ENCODE peak calls at places on chromosomes 1 and 21, in eight cellular contexts. One of them, this sample, is unnamed.

GRCh38 chr1:229117664-229118300 is 153.1 kb upstream of the RAB4A start:
- DNase-seq in stimulated activated CD8-positive, alpha-beta memory T cell treated with anti-CD3 and anti-CD28 coated beads, Interleukin-4, amount 100 ng/mL, for 24 hours: no peak
- DNase-seq in neural progenitor cell: no peak
- DNase-seq in lung: peak
- DNase-seq in head of caudate nucleus: peak
- DNase-seq in DMS79 treated with DMSO at 0.1 percent for 48 hours: peak
- DNase-seq in OCI-LY7: no peak
- DNase-seq in iPS-NIHi11: no peak
- DNase-seq in this sample: peak

GRCh38 chr1:207309775-207310273 is 11.7 kb upstream of the CD55 start:
- DNase-seq in DMS79 treated with DMSO at 0.1 percent for 48 hours: no peak
- DNase-seq in neural progenitor cell: no peak
- DNase-seq in stimulated activated CD8-positive, alpha-beta memory T cell treated with anti-CD3 and anti-CD28 coated beads, Interleukin-4, amount 100 ng/mL, for 24 hours: no peak
- DNase-seq in lung: peak
- DNase-seq in head of caudate nucleus: no peak
- DNase-seq in OCI-LY7: peak
- DNase-seq in iPS-NIHi11: peak
- DNase-seq in this sample: peak

GRCh38 chr1:24292887-24293286 is 26.3 kb upstream of the GRHL3 start:
- DNase-seq in iPS-NIHi11: no peak
- DNase-seq in head of caudate nucleus: no peak
- DNase-seq in neural progenitor cell: no peak
- DNase-seq in lung: no peak
- DNase-seq in DMS79 treated with DMSO at 0.1 percent for 48 hours: no peak
- DNase-seq in OCI-LY7: no peak
- DNase-seq in stimulated activated CD8-positive, alpha-beta memory T cell treated with anti-CD3 and anti-CD28 coated beads, Interleukin-4, amount 100 ng/mL, for 24 hours: no peak
- DNase-seq in this sample: no peak

GRCh38 chr1:207805841-207806421 is 54.1 kb downstream of the CD46 start:
- DNase-seq in head of caudate nucleus: peak
- DNase-seq in DMS79 treated with DMSO at 0.1 percent for 48 hours: no peak
- DNase-seq in lung: peak
- DNase-seq in stimulated activated CD8-positive, alpha-beta memory T cell treated with anti-CD3 and anti-CD28 coated beads, Interleukin-4, amount 100 ng/mL, for 24 hours: no peak
- DNase-seq in OCI-LY7: no peak
- DNase-seq in neural progenitor cell: no peak
- DNase-seq in iPS-NIHi11: no peak
- DNase-seq in this sample: no peak

GRCh38 chr1:228811655-228812315 is 76.5 kb downstream of the RHOU start:
- DNase-seq in DMS79 treated with DMSO at 0.1 percent for 48 hours: no peak
- DNase-seq in iPS-NIHi11: no peak
- DNase-seq in lung: no peak
- DNase-seq in OCI-LY7: no peak
- DNase-seq in stimulated activated CD8-positive, alpha-beta memory T cell treated with anti-CD3 and anti-CD28 coated beads, Interleukin-4, amount 100 ng/mL, for 24 hours: no peak
- DNase-seq in neural progenitor cell: no peak
- DNase-seq in head of caudate nucleus: no peak
- DNase-seq in this sample: no peak

GRCh38 chr1:2376261-2376741 is 15.1 kb downstream of the MORN1 start:
- DNase-seq in head of caudate nucleus: no peak
- DNase-seq in OCI-LY7: no peak
- DNase-seq in neural progenitor cell: no peak
- DNase-seq in stimulated activated CD8-positive, alpha-beta memory T cell treated with anti-CD3 and anti-CD28 coated beads, Interleukin-4, amount 100 ng/mL, for 24 hours: no peak
- DNase-seq in iPS-NIHi11: no peak
- DNase-seq in DMS79 treated with DMSO at 0.1 percent for 48 hours: no peak
- DNase-seq in lung: no peak
- DNase-seq in this sample: no peak

GRCh38 chr1:178628637-178629548 is 96.2 kb upstream of the RALGPS2 start:
- DNase-seq in OCI-LY7: no peak
- DNase-seq in neural progenitor cell: peak
- DNase-seq in stimulated activated CD8-positive, alpha-beta memory T cell treated with anti-CD3 and anti-CD28 coated beads, Interleukin-4, amount 100 ng/mL, for 24 hours: no peak
- DNase-seq in head of caudate nucleus: no peak
- DNase-seq in iPS-NIHi11: peak
- DNase-seq in DMS79 treated with DMSO at 0.1 percent for 48 hours: no peak
- DNase-seq in lung: no peak
- DNase-seq in this sample: no peak

GRCh38 chr1:101244842-101245574 is 8.2 kb downstream of the S1PR1 start:
- DNase-seq in lung: no peak
- DNase-seq in OCI-LY7: no peak
- DNase-seq in stimulated activated CD8-positive, alpha-beta memory T cell treated with anti-CD3 and anti-CD28 coated beads, Interleukin-4, amount 100 ng/mL, for 24 hours: no peak
- DNase-seq in DMS79 treated with DMSO at 0.1 percent for 48 hours: no peak
- DNase-seq in head of caudate nucleus: no peak
- DNase-seq in neural progenitor cell: no peak
- DNase-seq in iPS-NIHi11: no peak
- DNase-seq in this sample: no peak

GRCh38 chr1:96519851-96520281 is 201.7 kb upstream of the PTBP2 start:
- DNase-seq in head of caudate nucleus: no peak
- DNase-seq in DMS79 treated with DMSO at 0.1 percent for 48 hours: no peak
- DNase-seq in neural progenitor cell: peak
- DNase-seq in stimulated activated CD8-positive, alpha-beta memory T cell treated with anti-CD3 and anti-CD28 coated beads, Interleukin-4, amount 100 ng/mL, for 24 hours: no peak
- DNase-seq in OCI-LY7: no peak
- DNase-seq in lung: no peak
- DNase-seq in iPS-NIHi11: peak
- DNase-seq in this sample: no peak

GRCh38 chr1:194067772-194068171 is 881.4 kb upstream of the B3GALT2 start:
- DNase-seq in lung: no peak
- DNase-seq in OCI-LY7: no peak
- DNase-seq in head of caudate nucleus: no peak
- DNase-seq in stimulated activated CD8-positive, alpha-beta memory T cell treated with anti-CD3 and anti-CD28 coated beads, Interleukin-4, amount 100 ng/mL, for 24 hours: no peak
- DNase-seq in DMS79 treated with DMSO at 0.1 percent for 48 hours: no peak
- DNase-seq in neural progenitor cell: no peak
- DNase-seq in iPS-NIHi11: no peak
- DNase-seq in this sample: no peak

GRCh38 chr1:13751985-13752384 is 52.0 kb downstream of the PRDM2 start:
- DNase-seq in lung: no peak
- DNase-seq in iPS-NIHi11: no peak
- DNase-seq in head of caudate nucleus: no peak
- DNase-seq in stimulated activated CD8-positive, alpha-beta memory T cell treated with anti-CD3 and anti-CD28 coated beads, Interleukin-4, amount 100 ng/mL, for 24 hours: no peak
- DNase-seq in neural progenitor cell: no peak
- DNase-seq in OCI-LY7: no peak
- DNase-seq in DMS79 treated with DMSO at 0.1 percent for 48 hours: no peak
- DNase-seq in this sample: no peak

GRCh38 chr1:189678779-189679178 is 798.9 kb downstream of the BRINP3 start:
- DNase-seq in neural progenitor cell: no peak
- DNase-seq in stimulated activated CD8-positive, alpha-beta memory T cell treated with anti-CD3 and anti-CD28 coated beads, Interleukin-4, amount 100 ng/mL, for 24 hours: no peak
- DNase-seq in DMS79 treated with DMSO at 0.1 percent for 48 hours: no peak
- DNase-seq in iPS-NIHi11: no peak
- DNase-seq in head of caudate nucleus: no peak
- DNase-seq in lung: no peak
- DNase-seq in OCI-LY7: no peak
- DNase-seq in this sample: no peak

GRCh38 chr1:32864375-32865019 is 6.2 kb downstream of the FNDC5 start:
- DNase-seq in stimulated activated CD8-positive, alpha-beta memory T cell treated with anti-CD3 and anti-CD28 coated beads, Interleukin-4, amount 100 ng/mL, for 24 hours: no peak
- DNase-seq in OCI-LY7: no peak
- DNase-seq in iPS-NIHi11: no peak
- DNase-seq in DMS79 treated with DMSO at 0.1 percent for 48 hours: no peak
- DNase-seq in lung: no peak
- DNase-seq in head of caudate nucleus: no peak
- DNase-seq in neural progenitor cell: no peak
- DNase-seq in this sample: no peak

GRCh38 chr1:200298242-200298641 is 111.6 kb downstream of the ZNF281 start:
- DNase-seq in neural progenitor cell: no peak
- DNase-seq in head of caudate nucleus: no peak
- DNase-seq in iPS-NIHi11: no peak
- DNase-seq in stimulated activated CD8-positive, alpha-beta memory T cell treated with anti-CD3 and anti-CD28 coated beads, Interleukin-4, amount 100 ng/mL, for 24 hours: no peak
- DNase-seq in DMS79 treated with DMSO at 0.1 percent for 48 hours: no peak
- DNase-seq in lung: no peak
- DNase-seq in OCI-LY7: no peak
- DNase-seq in this sample: no peak

GRCh38 chr1:226875641-226876295 is 5.4 kb downstream of the PSEN2 start:
- DNase-seq in DMS79 treated with DMSO at 0.1 percent for 48 hours: no peak
- DNase-seq in neural progenitor cell: peak
- DNase-seq in lung: peak
- DNase-seq in stimulated activated CD8-positive, alpha-beta memory T cell treated with anti-CD3 and anti-CD28 coated beads, Interleukin-4, amount 100 ng/mL, for 24 hours: no peak
- DNase-seq in iPS-NIHi11: peak
- DNase-seq in head of caudate nucleus: no peak
- DNase-seq in OCI-LY7: no peak
- DNase-seq in this sample: peak

GRCh38 chr1:42379794-42380616 is 587 bp upstream of the RIMKLA start:
- DNase-seq in stimulated activated CD8-positive, alpha-beta memory T cell treated with anti-CD3 and anti-CD28 coated beads, Interleukin-4, amount 100 ng/mL, for 24 hours: no peak
- DNase-seq in head of caudate nucleus: no peak
- DNase-seq in DMS79 treated with DMSO at 0.1 percent for 48 hours: peak
- DNase-seq in lung: no peak
- DNase-seq in OCI-LY7: no peak
- DNase-seq in iPS-NIHi11: peak
- DNase-seq in neural progenitor cell: peak
- DNase-seq in this sample: no peak

GRCh38 chr1:3121401-3122215 is 52.6 kb downstream of the PRDM16 start:
- DNase-seq in stimulated activated CD8-positive, alpha-beta memory T cell treated with anti-CD3 and anti-CD28 coated beads, Interleukin-4, amount 100 ng/mL, for 24 hours: no peak
- DNase-seq in OCI-LY7: no peak
- DNase-seq in lung: no peak
- DNase-seq in neural progenitor cell: peak
- DNase-seq in iPS-NIHi11: no peak
- DNase-seq in DMS79 treated with DMSO at 0.1 percent for 48 hours: no peak
- DNase-seq in head of caudate nucleus: no peak
- DNase-seq in this sample: no peak

GRCh38 chr1:92307980-92308379 is 9.1 kb downstream of the RPAP2 start:
- DNase-seq in stimulated activated CD8-positive, alpha-beta memory T cell treated with anti-CD3 and anti-CD28 coated beads, Interleukin-4, amount 100 ng/mL, for 24 hours: no peak
- DNase-seq in head of caudate nucleus: no peak
- DNase-seq in iPS-NIHi11: no peak
- DNase-seq in OCI-LY7: no peak
- DNase-seq in DMS79 treated with DMSO at 0.1 percent for 48 hours: no peak
- DNase-seq in lung: no peak
- DNase-seq in neural progenitor cell: no peak
- DNase-seq in this sample: no peak

GRCh38 chr21:41648591-41649031 is 118.2 kb downstream of the RIPK4 start:
- DNase-seq in DMS79 treated with DMSO at 0.1 percent for 48 hours: no peak
- DNase-seq in OCI-LY7: no peak
- DNase-seq in iPS-NIHi11: no peak
- DNase-seq in neural progenitor cell: no peak
- DNase-seq in head of caudate nucleus: no peak
- DNase-seq in lung: no peak
- DNase-seq in stimulated activated CD8-positive, alpha-beta memory T cell treated with anti-CD3 and anti-CD28 coated beads, Interleukin-4, amount 100 ng/mL, for 24 hours: no peak
- DNase-seq in this sample: no peak

GRCh38 chr1:34500451-34500850 is 254.4 kb upstream of the GJB5 start:
- DNase-seq in iPS-NIHi11: peak
- DNase-seq in OCI-LY7: no peak
- DNase-seq in head of caudate nucleus: no peak
- DNase-seq in lung: no peak
- DNase-seq in neural progenitor cell: peak
- DNase-seq in DMS79 treated with DMSO at 0.1 percent for 48 hours: no peak
- DNase-seq in stimulated activated CD8-positive, alpha-beta memory T cell treated with anti-CD3 and anti-CD28 coated beads, Interleukin-4, amount 100 ng/mL, for 24 hours: no peak
- DNase-seq in this sample: peak